ENCODE peak calls at places on chromosomes 4 and X, in six cellular contexts. D, V, T, B, F and H are unnamed samples.
A peak's percentile ranks its signal among the peaks of the same experiment; 100 is the strongest.

GRCh38 chr4:6109842-6110560 is 90.3 kb downstream of the JAKMIP1 start:
- DNase-seq in D (no peak), V (no peak), T (no peak), B (no peak), F (no peak), H (peak; percentile 86)

GRCh38 chrX:19964017-19964710 is 26.7 kb downstream of the BCLAF3 start:
- DNase-seq in D (no peak), V (no peak), T (no peak), B (no peak), F (no peak), H (no peak)

GRCh38 chr4:108010167-108010566 is 20.5 kb downstream of the HADH start:
- DNase-seq in D (peak; percentile 83), V (no peak), T (no peak), B (no peak), F (no peak), H (no peak)

GRCh38 chrX:107686792-107687191 is 58.5 kb downstream of the PRPS1 start:
- DNase-seq in D (no peak), V (no peak), T (peak; percentile 25), B (no peak), F (no peak), H (no peak)

GRCh38 chrX:151004085-151004484 is 20.9 kb downstream of the HMGB3 start:
- DNase-seq in D (peak; percentile 9), V (no peak), T (no peak), B (no peak), F (no peak), H (no peak)

GRCh38 chrX:17608898-17609297 is 128.4 kb upstream of the SCML1 start:
- DNase-seq in D (no peak), V (no peak), T (peak; percentile 55), B (no peak), F (no peak), H (no peak)

GRCh38 chr4:37973481-37973880 is 13.3 kb downstream of the PTTG2 start:
- DNase-seq in D (no peak), V (no peak), T (no peak), B (no peak), F (no peak), H (no peak)

GRCh38 chr4:92714640-92715039 is 410.9 kb downstream of the GRID2 start:
- DNase-seq in D (no peak), V (no peak), T (no peak), B (no peak), F (no peak), H (no peak)

GRCh38 chr4:74268643-74269042 is 39.6 kb upstream of the EPGN start:
- DNase-seq in D (no peak), V (no peak), T (no peak), B (no peak), F (no peak), H (no peak)

GRCh38 chr4:127856485-127857447 is 23.9 kb upstream of the PLK4 start:
- DNase-seq in D (peak; percentile 93), V (no peak), T (peak; percentile 90), B (no peak), F (no peak), H (no peak)

GRCh38 chr4:155419266-155419665 is 42.5 kb upstream of the MAP9 start:
- DNase-seq in D (peak; percentile 25), V (no peak), T (peak; percentile 60), B (no peak), F (no peak), H (no peak)

DNA sequence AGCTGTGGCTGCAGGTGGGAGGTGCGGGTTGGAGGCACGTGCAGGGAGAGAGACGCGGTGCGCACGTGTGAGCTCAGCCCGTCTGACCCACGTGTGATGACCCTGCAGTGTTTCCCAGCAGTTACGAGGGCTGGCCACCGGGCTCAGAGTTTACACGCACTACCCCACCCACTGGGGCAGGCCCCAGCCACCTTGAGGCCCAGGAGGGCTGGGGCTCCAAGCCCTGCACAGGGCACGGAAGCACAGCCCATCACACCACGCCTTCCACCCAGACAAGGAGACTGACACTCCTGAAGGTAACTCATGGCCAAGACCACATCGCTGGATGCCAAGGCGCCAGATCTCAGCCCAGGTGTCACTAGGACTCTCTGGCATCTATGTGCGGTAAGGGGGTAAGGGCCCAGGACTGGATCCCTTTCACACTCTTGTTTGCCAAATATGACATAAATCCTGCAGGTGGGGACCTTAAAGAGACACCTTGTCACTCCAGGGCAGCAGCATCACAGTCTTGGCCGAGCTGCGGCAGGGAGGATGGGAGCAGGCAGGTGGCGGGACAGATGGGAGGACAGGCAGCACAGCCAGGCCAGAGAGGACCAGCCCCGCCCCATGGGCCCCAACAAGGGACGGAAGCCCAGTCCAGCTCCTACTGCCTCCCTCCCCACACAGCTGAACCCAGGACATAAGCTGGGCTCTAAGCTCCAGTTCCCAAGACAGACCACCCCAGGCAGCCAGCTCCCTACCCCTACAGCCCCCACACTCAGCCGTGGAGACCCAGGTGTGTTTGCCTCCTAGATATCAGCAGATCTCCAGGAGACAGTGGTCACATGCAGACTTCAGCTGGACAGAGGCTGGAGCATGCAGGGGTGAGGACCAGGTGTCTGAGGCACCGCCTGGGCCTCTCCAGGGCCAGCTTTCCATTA is 56.8 kb downstream of the ZFYVE28 start:
- DNase-seq in D (no peak), V (no peak), T (no peak), B (no peak), F (no peak), H (peak; percentile 81)
- H3K4me3 ChIP-seq in D (no peak overlapping the region), V (no peak overlapping the region), T (no peak overlapping the region), B (no peak overlapping the region), F (no peak overlapping the region), H (no peak overlapping the region)

DNA sequence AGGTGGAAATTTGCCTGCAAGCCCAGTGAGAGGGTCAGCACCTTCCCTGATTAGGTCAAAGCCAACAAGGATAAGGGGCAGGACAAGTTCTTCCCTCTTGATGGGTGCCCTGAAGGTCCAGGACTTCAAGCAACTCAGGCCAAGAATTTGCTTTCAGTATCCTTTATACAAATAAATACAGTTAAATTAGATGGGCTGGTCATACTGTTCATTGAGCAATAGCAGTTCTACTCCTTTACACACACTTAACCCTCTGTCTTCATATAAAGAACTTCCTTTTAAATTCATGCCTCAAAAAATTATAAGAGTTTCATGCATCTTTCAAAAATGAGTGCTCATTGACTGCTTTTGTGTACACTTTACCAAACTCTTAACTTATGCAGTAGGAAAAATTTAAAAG is 392.0 kb downstream of the SPRY1 start:
- DNase-seq in D (peak; percentile 38), V (no peak), T (no peak), B (no peak), F (no peak), H (no peak)
- H3K27ac ChIP-seq in D (no peak overlapping the region), V (no peak overlapping the region), T (no peak overlapping the region), B (peak overlapping the region; percentile 5), F (no peak overlapping the region), H (no peak overlapping the region)

DNA sequence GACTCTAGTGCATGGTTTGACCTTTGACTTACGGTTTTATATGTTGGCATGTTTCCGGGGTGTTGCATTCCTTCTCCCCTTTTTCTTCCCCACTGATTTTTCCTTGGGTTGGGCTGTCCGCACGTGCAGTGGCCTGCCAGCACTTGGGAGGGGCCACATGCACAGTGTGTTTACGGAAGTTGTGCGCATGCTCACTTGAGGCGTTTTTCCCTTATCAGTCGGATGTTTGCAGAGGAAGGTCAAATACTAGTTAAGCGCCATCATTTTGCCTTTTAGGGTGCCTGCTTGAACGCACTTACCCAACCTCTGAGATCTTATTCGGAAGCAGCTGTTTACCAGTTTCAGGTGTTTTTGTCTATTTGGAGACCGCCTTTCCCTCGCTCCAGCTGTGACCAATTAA is 653.9 kb upstream of the AADAT start:
- DNase-seq in D (no peak), V (no peak), T (no peak), B (no peak), F (no peak), H (no peak)
- H3K4me3 ChIP-seq in D (no peak overlapping the region), V (no peak overlapping the region), T (no peak overlapping the region), B (no peak overlapping the region), F (no peak overlapping the region), H (no peak overlapping the region)

GRCh38 chr4:54940996-54941395 is 184.4 kb downstream of the KDR start:
- DNase-seq in D (no peak), V (no peak), T (no peak), B (no peak), F (no peak), H (no peak)
- H3K27ac ChIP-seq in D (no peak overlapping the region), V (no peak overlapping the region), T (no peak overlapping the region), B (no peak overlapping the region), F (peak overlapping the region; percentile 59), H (no peak overlapping the region)